ENCODE peak calls at places on chromosomes 11 and 22, in eight cellular contexts. F, U, K, A, G, I, N and O are unnamed samples.

GRCh38 chr11:63783925-63784592 is 15.5 kb upstream of the ZFTA start:
- DNase-seq in F (no peak), K (no peak), I (no peak), U (no peak), A (no peak), G (no peak), N (no peak), O (no peak)

GRCh38 chr11:72778535-72779494 is 15.0 kb downstream of the STARD10 start:
- DNase-seq in G (peak; percentile 87), A (no peak), I (no peak), N (no peak), K (no peak), F (no peak), U (no peak), O (no peak)

GRCh38 chr11:95536049-95536448 is 253.5 kb downstream of the FAM76B start:
- DNase-seq in N (no peak), G (no peak), F (no peak), K (no peak), I (no peak), U (no peak), A (no peak), O (no peak)

GRCh38 chr22:23289851-23290724 is 109.8 kb downstream of the BCR start:
- DNase-seq in N (peak; percentile 24), G (peak; percentile 94), K (peak; percentile 39), F (peak; percentile 54), A (peak; percentile 63), U (peak; percentile 67), I (peak; percentile 81), O (peak; percentile 25)

GRCh38 chr11:87187930-87188329 is 150.2 kb downstream of the TMEM135 start:
- DNase-seq in F (no peak), U (no peak), G (no peak), A (no peak), I (no peak), K (no peak), N (no peak), O (no peak)

GRCh38 chr11:111586305-111586915 is 15.8 kb upstream of the SIK2 start:
- DNase-seq in N (peak; percentile 8), I (peak; percentile 37), A (peak; percentile 68), U (peak; percentile 46), K (no peak), G (no peak), F (peak; percentile 65), O (peak; percentile 42)

GRCh38 chr11:662689-663274 is 25.7 kb downstream of the DRD4 start:
- DNase-seq in I (peak; percentile 63), K (peak; percentile 51), A (peak; percentile 74), F (peak; percentile 69), G (peak; percentile 99), N (no peak), U (peak; percentile 63), O (peak; percentile 33)

GRCh38 chr22:40322818-40323447 is 23.4 kb upstream of the ADSL start:
- DNase-seq in U (no peak), G (no peak), A (no peak), I (no peak), N (no peak), F (no peak), K (no peak), O (no peak)

GRCh38 chr11:87002918-87003317 is 34.8 kb upstream of the TMEM135 start:
- DNase-seq in U (no peak), I (no peak), N (no peak), A (no peak), K (no peak), F (no peak), G (peak; percentile 11), O (no peak)

GRCh38 chr11:44219830-44220778 is 89.8 kb downstream of the ALX4 start:
- DNase-seq in F (no peak), A (no peak), G (no peak), I (no peak), K (no peak), N (no peak), U (no peak), O (no peak)

GRCh38 chr22:40202225-40202944 is 24.7 kb downstream of the TNRC6B start:
- DNase-seq in G (no peak), K (no peak), U (no peak), I (no peak), F (peak; percentile 43), N (no peak), A (no peak), O (no peak)

GRCh38 chr11:117717485-117718314 is 79.3 kb downstream of the DSCAML1 start:
- DNase-seq in U (peak; percentile 78), A (no peak), G (no peak), K (no peak), I (no peak), F (no peak), N (no peak), O (no peak)

GRCh38 chr22:24156146-24156914 is 25.0 kb upstream of the SUSD2 start:
- DNase-seq in K (peak; percentile 64), G (peak; percentile 95), A (peak; percentile 36), N (peak; percentile 22), F (peak; percentile 62), U (peak; percentile 66), I (peak; percentile 41), O (no peak)

GRCh38 chr11:18791175-18792065 is at the start of gene PTPN5:
- DNase-seq in A (no peak), N (no peak), I (peak; percentile 44), F (no peak), G (peak; percentile 71), U (no peak), K (no peak), O (no peak)

GRCh38 chr11:93694586-93694985 is 33.1 kb downstream of the CEP295 start:
- DNase-seq in K (no peak), U (no peak), F (no peak), A (no peak), I (no peak), G (no peak), N (no peak), O (no peak)

GRCh38 chr11:104572279-104572678 is 326.0 kb downstream of the CASP12 start:
- DNase-seq in K (no peak), F (no peak), U (no peak), I (no peak), N (no peak), A (no peak), G (no peak), O (no peak)

GRCh38 chr22:38481162-38481870 is 13.4 kb downstream of the KDELR3 start:
- DNase-seq in K (no peak), N (no peak), G (no peak), I (no peak), A (no peak), U (no peak), F (peak; percentile 74), O (no peak)

GRCh38 chr11:105598371-105598770 is 11.5 kb upstream of the GRIA4 start:
- DNase-seq in F (no peak), A (no peak), U (no peak), N (no peak), K (no peak), G (no peak), I (no peak), O (no peak)

GRCh38 chr22:21982338-21982965 is at the start of gene TOP3B:
- DNase-seq in U (peak; percentile 86), N (peak; percentile 65), F (peak; percentile 76), I (peak; percentile 75), A (peak; percentile 81), K (peak; percentile 79), G (peak; percentile 97), O (no peak)

DNA sequence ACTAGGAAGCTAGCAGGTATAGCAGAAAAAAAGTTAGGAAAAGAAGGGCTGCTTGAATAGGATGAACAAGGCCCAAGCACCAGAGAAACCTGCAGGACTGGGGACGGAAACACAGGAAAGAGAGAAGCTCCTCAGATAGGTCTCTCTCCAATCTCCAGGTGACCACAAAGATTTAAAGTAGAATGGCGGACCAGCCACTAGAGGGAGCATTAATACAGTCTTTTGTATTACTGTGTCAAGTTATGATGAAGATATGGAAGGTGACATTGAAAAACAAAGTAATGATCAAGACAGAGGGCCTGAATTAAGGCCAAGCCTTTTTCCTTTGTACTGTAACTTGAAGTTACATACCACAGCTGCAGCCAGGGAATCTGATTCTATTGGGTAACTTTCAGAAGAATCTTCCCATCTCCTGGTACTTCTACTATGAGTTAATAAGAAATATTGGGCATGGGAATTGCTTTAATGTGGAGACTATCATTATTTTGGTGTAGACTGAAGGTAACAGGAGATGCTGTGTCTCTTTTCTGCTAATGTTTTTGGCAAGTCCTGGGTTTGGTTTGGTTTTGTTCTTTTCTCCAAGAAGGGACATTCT is 33.8 kb downstream of the OR2AG2 start:
- DNase-seq in F (peak; percentile 37), U (peak; percentile 14), K (no peak), I (peak; percentile 31), G (peak; percentile 79), N (peak; percentile 44), A (peak; percentile 54), O (no peak)
- TF ChIP-seq CTCF in F (peak; percentile 69), U (peak; percentile 58), K (peak; percentile 37), I (peak; percentile 73), G (peak; percentile 70), N (peak; percentile 59), A (peak; percentile 63), O (peak; percentile 93)

GRCh38 chr11:27506200-27507182 is at the start of gene LIN7C:
- DNase-seq in A (peak; percentile 96), N (peak; percentile 91), I (peak; percentile 92), F (peak; percentile 96), U (peak; percentile 90), G (peak; percentile 90), K (peak; percentile 72), O (peak; percentile 72)
- TF ChIP-seq CTCF in A (no peak), N (peak; percentile 20), I (no peak), F (no peak), U (no peak), G (peak; percentile 6), K (no peak), O (no peak)

GRCh38 chr11:21988477-21988876 is 204.4 kb upstream of the ANO5 start:
- DNase-seq in U (no peak), N (no peak), A (no peak), G (no peak), I (no peak), K (no peak), F (no peak), O (no peak)
- TF ChIP-seq CTCF in U (peak; percentile 26), N (no peak), A (no peak), G (no peak), I (no peak), K (no peak), F (no peak), O (no peak)

GRCh38 chr22:29553391-29554224 is at the start of gene THOC5:
- DNase-seq in F (peak; percentile 96), G (peak; percentile 100), K (peak; percentile 84), N (peak; percentile 73), U (peak; percentile 97), A (peak; percentile 96), I (peak; percentile 89), O (peak; percentile 72)
- TF ChIP-seq CTCF in F (peak; percentile 58), G (peak; percentile 79), K (no peak), N (no peak), U (peak; percentile 68), A (peak; percentile 72), I (no peak), O (peak; percentile 83)

DNA sequence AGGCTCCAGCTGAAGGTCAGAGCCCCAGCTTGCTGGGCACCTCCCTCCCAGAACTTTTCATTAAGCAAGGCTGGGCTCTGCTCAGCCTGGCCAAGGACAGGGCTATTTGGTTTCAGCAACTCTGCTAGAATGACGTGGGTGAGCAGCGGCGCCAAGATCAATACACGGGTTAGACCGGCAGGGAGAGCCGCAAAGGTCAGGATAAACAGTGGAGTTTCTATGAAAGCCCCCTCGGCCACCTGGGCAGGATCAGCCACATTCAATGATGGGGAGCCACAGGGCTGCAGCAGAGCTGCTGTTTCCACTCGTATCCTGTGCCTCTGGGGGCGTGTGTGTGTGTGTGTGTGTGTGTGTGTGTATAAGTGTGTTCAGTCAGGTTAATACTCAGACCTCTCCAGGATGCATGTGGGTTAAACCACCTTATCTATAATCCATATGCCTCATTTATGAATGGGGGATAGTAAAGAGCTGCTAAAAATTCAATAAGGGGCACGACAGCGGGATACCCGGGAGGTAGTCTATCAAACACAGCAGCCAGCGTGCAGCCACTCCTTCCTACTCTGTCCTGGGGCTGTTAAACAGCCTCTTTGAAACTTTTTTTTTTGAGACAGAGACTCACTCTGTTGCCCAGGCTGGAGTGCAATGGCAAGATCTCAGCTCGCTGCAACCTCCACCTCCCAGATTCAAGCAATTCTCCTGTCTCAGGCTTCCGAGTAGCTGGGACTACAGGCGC is 34.8 kb downstream of the MYH9 start:
- DNase-seq in A (peak; percentile 74), N (no peak), I (no peak), U (no peak), F (peak; percentile 77), G (peak; percentile 88), K (no peak), O (no peak)
- TF ChIP-seq CTCF in A (no peak), N (no peak), I (no peak), U (no peak), F (no peak), G (no peak), K (no peak), O (no peak)